ENCODE peak calls at places on chromosomes 6 and 20, in nine cellular contexts. L, N, W, T, A, S, B, D and U are unnamed samples.

GRCh38 chr6:168159503-168159902 is 80.5 kb upstream of the FRMD1 start:
- DNase-seq in N (no peak), L (no peak), S (no peak), D (no peak), W (peak; percentile 31), A (no peak), T (no peak), B (no peak), U (no peak)

GRCh38 chr20:22293886-22294285 is 290.5 kb downstream of the FOXA2 start:
- DNase-seq in N (no peak), A (no peak), W (no peak), T (no peak), S (no peak), B (no peak), D (no peak), L (no peak), U (no peak)

GRCh38 chr6:168049277-168049676 is 29.7 kb downstream of the FRMD1 start:
- DNase-seq in L (no peak), T (no peak), S (no peak), A (no peak), N (no peak), B (no peak), W (no peak), D (no peak), U (no peak)

GRCh38 chr6:64477311-64477850 is 841.8 kb downstream of the PHF3 start:
- DNase-seq in T (no peak), N (peak; percentile 3), D (peak; percentile 3), L (no peak), A (no peak), B (no peak), W (no peak), S (no peak), U (no peak)

GRCh38 chr20:15834857-15835256 is 738.4 kb downstream of the KIF16B start:
- DNase-seq in N (no peak), T (no peak), W (no peak), A (no peak), D (no peak), B (no peak), L (no peak), S (no peak), U (no peak)

GRCh38 chr6:139483082-139483481 is 108.6 kb upstream of the CITED2 start:
- DNase-seq in A (no peak), N (no peak), D (no peak), B (no peak), S (no peak), W (no peak), L (peak; percentile 44), T (no peak), U (no peak)

GRCh38 chr6:162625846-162626540 is 101.6 kb downstream of the PRKN start:
- DNase-seq in S (no peak), A (no peak), B (no peak), T (peak; percentile 12), N (no peak), L (no peak), D (peak; percentile 1), W (no peak), U (no peak)

GRCh38 chr20:31593221-31594001 is 11.7 kb upstream of the ID1 start:
- DNase-seq in W (no peak), T (peak; percentile 100), A (no peak), D (peak; percentile 81), N (no peak), L (no peak), S (no peak), B (no peak), U (peak; percentile 46)

GRCh38 chr20:49132995-49133451 is 55.1 kb downstream of the STAU1 start:
- DNase-seq in D (peak; percentile 84), L (no peak), N (peak; percentile 61), T (peak; percentile 85), B (peak; percentile 30), S (no peak), A (peak; percentile 59), W (no peak), U (peak; percentile 25)

GRCh38 chr6:5866547-5867051 is 140.1 kb downstream of the NRN1 start:
- DNase-seq in D (peak; percentile 10), N (peak; percentile 24), A (no peak), S (no peak), B (peak; percentile 36), W (no peak), L (no peak), T (peak; percentile 12), U (no peak)